ENCODE peak calls at places on chromosomes 1 and 21, in four cellular contexts. A is mesenchymal stem cell, B is right lobe of liver, I is esophagus squamous epithelium. X is an unnamed sample.
A peak's percentile ranks its signal among the peaks of the same experiment; 100 is the strongest.

GRCh38 chr1:168348146-168348709 is 67.6 kb downstream of the TBX19 start:
- DNase-seq in A (peak; percentile 25), B (no peak), I (no peak), X (peak; percentile 50)

GRCh38 chr1:2337081-2337480 is 54.3 kb downstream of the MORN1 start:
- DNase-seq in A (no peak), B (no peak), I (no peak), X (no peak)

GRCh38 chr21:35737899-35738341 is 322.4 kb downstream of the SETD4 start:
- DNase-seq in A (peak; percentile 77), B (no peak), I (no peak), X (no peak)

GRCh38 chr1:220876511-220877347 is 2.5 kb upstream of the HLX start:
- DNase-seq in A (peak; percentile 83), B (no peak), I (no peak), X (no peak)

GRCh38 chr1:44260792-44261474 is 47.7 kb downstream of the DMAP1 start:
- DNase-seq in A (no peak), B (no peak), I (no peak), X (no peak)

GRCh38 chr1:42142894-42143675 is 10.1 kb upstream of the GUCA2B start:
- DNase-seq in A (no peak), B (no peak), I (no peak), X (peak; percentile 71)

GRCh38 chr1:184930232-184930631 is 44.1 kb downstream of the NIBAN1 start:
- DNase-seq in A (no peak), B (no peak), I (no peak), X (no peak)

GRCh38 chr1:34763142-34763781 is 3.7 kb downstream of the GJB4 start:
- DNase-seq in A (no peak), B (no peak), I (no peak), X (no peak)

GRCh38 chr1:114509596-114510234 is 1.3 kb downstream of the TRIM33 start:
- DNase-seq in A (peak; percentile 22), B (no peak), I (no peak), X (no peak)

GRCh38 chr1:39474810-39475209 is 16.6 kb upstream of the BMP8A start:
- DNase-seq in A (no peak), B (no peak), I (no peak), X (no peak)

GRCh38 chr1:200334661-200335256 is 75.1 kb downstream of the ZNF281 start:
- DNase-seq in A (no peak), B (no peak), I (no peak), X (no peak)

GRCh38 chr1:14267991-14268390 is 330.5 kb upstream of the KAZN start:
- DNase-seq in A (no peak), B (no peak), I (no peak), X (no peak)

GRCh38 chr1:234972411-234973191 is 156.0 kb downstream of the TOMM20 start:
- DNase-seq in A (peak; percentile 38), B (peak; percentile 44), I (no peak), X (no peak)

GRCh38 chr1:230145505-230145899 is 78.5 kb downstream of the GALNT2 start:
- DNase-seq in A (no peak), B (no peak), I (no peak), X (peak; percentile 79)

DNA sequence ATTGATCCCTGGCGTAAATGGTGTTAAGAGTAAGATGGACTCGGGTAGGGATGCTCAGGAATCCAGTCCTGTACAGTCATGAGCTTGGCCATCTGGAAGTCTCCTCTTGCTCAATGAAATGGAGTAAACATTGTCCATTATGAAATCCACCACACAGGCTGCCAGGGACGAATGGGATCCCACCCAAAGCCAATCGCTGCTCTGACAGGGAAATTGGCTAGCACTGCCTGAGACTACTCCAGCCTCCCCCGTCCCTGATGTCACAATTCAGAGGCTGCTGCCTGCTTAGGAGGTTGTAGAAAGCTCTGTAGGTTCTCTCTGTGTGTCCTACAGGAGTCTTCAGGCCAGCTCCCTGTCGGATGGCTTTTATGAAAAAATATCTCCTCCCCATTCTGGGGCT is at the start of gene HSD11B1:
- DNase-seq in A (peak; percentile 90), B (peak; percentile 93), I (no peak), X (no peak)
- H3K4me3 ChIP-seq in A (peak within 1 kb of the TSS; percentile 74), B (peak within 1 kb of the TSS; percentile 66), I (peak within 1 kb of the TSS; percentile 29), X (no peak within 1 kb of the TSS)

GRCh38 chr1:78007677-78008341 is 3.1 kb downstream of the DNAJB4 start:
- DNase-seq in A (no peak), B (no peak), I (no peak), X (no peak)
- H3K4me3 ChIP-seq in A (peak overlapping the region; percentile 93), B (no peak overlapping the region), I (peak overlapping the region; percentile 68), X (no peak overlapping the region)

GRCh38 chr1:176177764-176178163 is 29.3 kb downstream of the COP1 start:
- DNase-seq in A (no peak), B (no peak), I (no peak), X (no peak)
- H3K4me3 ChIP-seq in A (no peak overlapping the region), B (no peak overlapping the region), I (no peak overlapping the region), X (no peak overlapping the region)

GRCh38 chr1:109668123-109668800 is 405 bp downstream of the GSTM2 start:
- DNase-seq in A (no peak), B (no peak), I (no peak), X (no peak)
- H3K4me3 ChIP-seq in A (peak overlapping the region; percentile 85), B (peak overlapping the region; percentile 28), I (peak overlapping the region; percentile 79), X (peak overlapping the region; percentile 13)